ENCODE peak calls at places on chromosome 17, in six cellular contexts. A is brain microvascular endothelial cell, U is WERI-Rb-1, Y is hepatocyte, P is breast epithelium, V is PC-9. B is an unnamed sample.

GRCh38 chr17:76700290-76700626 is 10.5 kb downstream of the MXRA7 start:
- DNase-seq in A (no peak), U (no peak), Y (no peak), P (no peak), V (no peak), B (no peak)

GRCh38 chr17:39981207-39982068 is 831 bp downstream of the PSMD3 start:
- DNase-seq in A (no peak), U (no peak), Y (peak), P (no peak), V (peak), B (no peak)

GRCh38 chr17:18093616-18094408 is 6.1 kb downstream of the DRG2 start:
- DNase-seq in A (peak), U (peak), Y (peak), P (no peak), V (no peak), B (peak)

GRCh38 chr17:61335845-61336655 is 63.6 kb upstream of the TBX2 start:
- DNase-seq in A (no peak), U (peak), Y (peak), P (no peak), V (no peak), B (no peak)

GRCh38 chr17:17304521-17304985 is 1.4 kb downstream of the NT5M start:
- DNase-seq in A (no peak), U (no peak), Y (no peak), P (no peak), V (no peak), B (no peak)

GRCh38 chr17:66276328-66276937 is 26.0 kb upstream of the PRKCA start:
- DNase-seq in A (peak), U (no peak), Y (no peak), P (no peak), V (no peak), B (no peak)

GRCh38 chr17:50529849-50530248 is 2.7 kb upstream of the EPN3 start:
- DNase-seq in A (no peak), U (no peak), Y (no peak), P (no peak), V (no peak), B (no peak)

GRCh38 chr17:49585422-49586027 is 9.9 kb downstream of the NXPH3 start:
- DNase-seq in A (no peak), U (peak), Y (no peak), P (no peak), V (no peak), B (no peak)

GRCh38 chr17:80815151-80815561 is 176.5 kb upstream of the CHMP6 start:
- DNase-seq in A (no peak), U (no peak), Y (no peak), P (no peak), V (no peak), B (no peak)

GRCh38 chr17:45170976-45171337 is 9.3 kb downstream of the HEXIM2 start:
- DNase-seq in A (peak), U (no peak), Y (peak), P (peak), V (peak), B (peak)

GRCh38 chr17:80320496-80320895 is 59.8 kb downstream of the RNF213 start:
- DNase-seq in A (no peak), U (no peak), Y (no peak), P (no peak), V (no peak), B (no peak)

GRCh38 chr17:42050360-42051012 is at the start of gene C17orf113:
- DNase-seq in A (peak), U (peak), Y (peak), P (peak), V (peak), B (peak)

GRCh38 chr17:45147102-45147580 is 1.1 kb upstream of the HEXIM1 start:
- DNase-seq in A (peak), U (peak), Y (peak), P (peak), V (no peak), B (peak)

GRCh38 chr17:18261146-18261515 is 669 bp downstream of the MIEF2 start:
- DNase-seq in A (no peak), U (peak), Y (peak), P (peak), V (peak), B (no peak)

GRCh38 chr17:58303981-58304734 is 23.4 kb upstream of the MPO start:
- DNase-seq in A (peak), U (peak), Y (peak), P (no peak), V (peak), B (peak)

GRCh38 chr17:68326681-68327080 is 35.4 kb downstream of the ARSG start:
- DNase-seq in A (peak), U (no peak), Y (no peak), P (no peak), V (no peak), B (no peak)

GRCh38 chr17:9780552-9780951 is 10.8 kb downstream of the DHRS7C start:
- DNase-seq in A (no peak), U (no peak), Y (no peak), P (no peak), V (no peak), B (no peak)

GRCh38 chr17:50196036-50196435 is 5.4 kb downstream of the COL1A1 start:
- DNase-seq in A (no peak), U (no peak), Y (no peak), P (no peak), V (no peak), B (no peak)

GRCh38 chr17:78322327-78322857 is 37.5 kb downstream of the SOCS3 start:
- DNase-seq in A (no peak), U (no peak), Y (no peak), P (no peak), V (no peak), B (no peak)

GRCh38 chr17:7383742-7384488 is 3.0 kb downstream of the TNK1 start:
- DNase-seq in A (no peak), U (no peak), Y (peak), P (no peak), V (no peak), B (peak)

GRCh38 chr17:65115721-65116312 is 21.4 kb upstream of the RGS9 start:
- DNase-seq in A (no peak), U (peak), Y (no peak), P (no peak), V (no peak), B (no peak)

GRCh38 chr17:68509151-68510057 is 2.8 kb upstream of the PRKAR1A start:
- DNase-seq in A (no peak), U (peak), Y (no peak), P (no peak), V (no peak), B (no peak)

GRCh38 chr17:27976331-27976730 is 66.1 kb upstream of the NLK start:
- DNase-seq in A (peak), U (no peak), Y (no peak), P (no peak), V (no peak), B (no peak)

GRCh38 chr17:9935408-9935807 is 30.3 kb upstream of the RCVRN start:
- DNase-seq in A (no peak), U (no peak), Y (no peak), P (no peak), V (no peak), B (peak)

GRCh38 chr17:80312621-80313135 is 52.0 kb downstream of the RNF213 start:
- DNase-seq in A (no peak), U (no peak), Y (no peak), P (no peak), V (no peak), B (no peak)

GRCh38 chr17:79933863-79934652 is 94.8 kb upstream of the CBX4 start:
- DNase-seq in A (no peak), U (no peak), Y (no peak), P (no peak), V (peak), B (no peak)

GRCh38 chr17:17502741-17503565 is 6.8 kb upstream of the RASD1 start:
- DNase-seq in A (no peak), U (no peak), Y (no peak), P (no peak), V (no peak), B (no peak)

GRCh38 chr17:77959216-77959925 is 868 bp downstream of the TNRC6C start:
- DNase-seq in A (peak), U (peak), Y (peak), P (no peak), V (no peak), B (peak)

GRCh38 chr17:73705594-73705993 is 61.3 kb upstream of the SDK2 start:
- DNase-seq in A (peak), U (no peak), Y (peak), P (no peak), V (no peak), B (no peak)

GRCh38 chr17:44655983-44656700 is at the start of gene MEIOC:
- DNase-seq in A (peak), U (peak), Y (peak), P (no peak), V (no peak), B (peak)

GRCh38 chr17:76515291-76515949 is 14.2 kb upstream of the RHBDF2 start:
- DNase-seq in A (peak), U (no peak), Y (no peak), P (no peak), V (no peak), B (peak)

DNA sequence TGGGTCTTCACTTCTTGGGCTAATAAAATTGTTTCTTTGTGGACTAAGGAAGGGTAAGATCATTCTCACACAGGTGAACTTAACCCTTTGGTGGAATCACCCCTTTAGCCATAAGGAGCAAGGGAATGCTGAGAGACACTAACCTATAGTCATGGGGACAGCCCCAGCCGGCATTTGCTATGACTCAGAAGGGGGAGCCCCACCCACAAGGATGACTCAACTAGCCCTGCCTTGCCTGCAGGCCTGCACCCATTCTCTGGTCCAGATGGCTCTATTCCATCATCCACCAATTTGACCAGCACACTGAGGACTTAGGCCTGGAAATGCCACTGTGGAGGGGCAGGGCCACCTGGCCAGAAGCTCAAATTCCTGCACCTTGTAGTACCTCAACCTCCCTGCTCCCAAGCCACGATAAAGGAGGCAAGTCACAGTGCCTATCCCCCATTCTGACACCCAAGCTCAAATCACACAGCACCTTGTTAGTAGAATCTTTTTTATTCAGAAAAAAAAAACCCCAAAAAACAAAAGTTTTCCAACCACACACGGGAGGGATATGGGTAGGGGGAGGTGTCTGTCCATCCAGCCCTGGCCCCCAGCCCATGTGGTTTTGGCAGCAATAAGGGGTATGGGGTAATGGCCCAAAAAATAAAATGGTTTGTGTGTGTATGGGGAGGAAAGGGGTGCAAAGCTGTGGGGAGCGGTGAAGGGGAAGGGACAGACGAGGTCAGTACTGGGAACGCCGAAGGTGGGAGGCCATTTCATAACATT is 3.0 kb downstream of the PFN1 start:
- DNase-seq in A (peak), U (peak), Y (peak), P (peak), V (peak), B (peak)
- H3K27ac ChIP-seq in A (peak), U (no peak), Y (peak), P (peak), V (peak), B (peak)

DNA sequence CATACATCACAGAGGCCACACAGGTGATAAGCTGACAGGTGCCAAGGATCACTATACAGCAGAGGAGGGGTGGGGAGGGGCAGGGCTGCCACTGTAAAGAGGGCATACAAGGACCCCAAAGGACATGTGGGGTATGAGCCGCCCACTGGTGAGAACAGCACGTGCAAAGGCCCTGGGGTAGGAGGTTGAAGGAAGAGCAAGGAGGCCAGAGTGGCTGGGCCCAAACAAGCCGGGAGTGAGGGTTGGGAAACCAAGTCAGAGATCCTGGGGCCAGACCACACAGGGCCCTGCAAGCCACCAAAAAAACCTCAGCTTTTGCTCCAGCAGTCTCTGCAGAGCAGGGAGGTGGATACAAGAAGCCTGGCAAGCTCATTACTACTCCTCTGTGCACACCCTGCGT is 6.5 kb downstream of the NATD1 start:
- DNase-seq in A (no peak), U (no peak), Y (no peak), P (no peak), V (no peak), B (no peak)
- TF ChIP-seq CTCF in A (no peak), U (no peak), Y (no peak), P (no peak), V (no peak), B (no peak)

GRCh38 chr17:1759529-1759928 is 2.3 kb upstream of the SERPINF1 start:
- DNase-seq in A (no peak), U (no peak), Y (no peak), P (no peak), V (no peak), B (no peak)
- H3K27ac ChIP-seq in A (no peak), U (no peak), Y (no peak), P (no peak), V (no peak), B (no peak)

GRCh38 chr17:75367312-75367711 is 38.2 kb downstream of the GRB2 start:
- DNase-seq in A (no peak), U (no peak), Y (peak), P (no peak), V (no peak), B (no peak)
- TF ChIP-seq CTCF in A (no peak), U (no peak), Y (no peak), P (no peak), V (no peak), B (no peak)

GRCh38 chr17:34255381-34255732 is 272 bp downstream of the CCL2 start:
- DNase-seq in A (no peak), U (no peak), Y (no peak), P (no peak), V (no peak), B (no peak)

GRCh38 chr17:34254146-34254545 is 939 bp upstream of the CCL2 start:
- DNase-seq in A (no peak), U (no peak), Y (no peak), P (no peak), V (no peak), B (peak)

GRCh38 chr17:34257299-34257985 is 2.4 kb downstream of the CCL2 start:
- DNase-seq in A (no peak), U (no peak), Y (no peak), P (no peak), V (no peak), B (peak)

GRCh38 chr17:34254651-34255380 is at the start of gene CCL2:
- DNase-seq in A (peak), U (peak), Y (peak), P (no peak), V (peak), B (peak)

GRCh38 chr17:34255841-34256240 is 756 bp downstream of the CCL2 start:
- DNase-seq in A (no peak), U (no peak), Y (no peak), P (no peak), V (no peak), B (no peak)
- H3K27ac ChIP-seq in A (peak), U (no peak), Y (peak), P (peak), V (no peak), B (no peak)